ENCODE peak calls at places on chromosomes 6 and 20, in five cellular contexts. Z is ovary; H is naive thymus-derived CD4-positive, alpha-beta T cell; L is prostate gland; A is sigmoid colon. J is an unnamed sample.

GRCh38 chr6:2245954-2246863 is 804 bp upstream of the GMDS start:
- DNase-seq in H (no peak), Z (peak), L (peak), A (peak), J (peak)

GRCh38 chr6:130033999-130034814 is 15.8 kb downstream of the L3MBTL3 start:
- DNase-seq in A (no peak), H (no peak), Z (peak), L (no peak), J (no peak)

GRCh38 chr20:53679597-53680309 is 86.1 kb upstream of the ZNF217 start:
- DNase-seq in A (no peak), Z (no peak), H (no peak), L (no peak), J (no peak)

GRCh38 chr6:128696651-128697391 is 176.4 kb upstream of the PTPRK start:
- DNase-seq in Z (no peak), L (no peak), H (no peak), A (no peak), J (no peak)

GRCh38 chr6:54017877-54018276 is 93.4 kb upstream of the MLIP start:
- DNase-seq in H (no peak), Z (no peak), A (no peak), L (no peak), J (no peak)

GRCh38 chr6:111843347-111844147 is 29.7 kb downstream of the FYN start:
- DNase-seq in A (no peak), Z (no peak), L (no peak), H (peak), J (no peak)

GRCh38 chr6:161832622-161833021 is 558.8 kb upstream of the AGPAT4 start:
- DNase-seq in L (no peak), A (no peak), H (no peak), Z (no peak), J (no peak)

GRCh38 chr6:144252289-144252688 is 32.8 kb upstream of the UTRN start:
- DNase-seq in L (no peak), Z (no peak), A (no peak), H (no peak), J (no peak)

GRCh38 chr20:48142258-48142657 is 357.0 kb upstream of the SULF2 start:
- DNase-seq in L (no peak), Z (no peak), H (no peak), A (peak), J (no peak)

GRCh38 chr6:87336367-87336766 is 7.3 kb upstream of the GJB7 start:
- DNase-seq in Z (no peak), H (no peak), A (no peak), L (no peak), J (no peak)

GRCh38 chr6:149147191-149147590 is 170.3 kb upstream of the TAB2 start:
- DNase-seq in A (no peak), Z (no peak), L (no peak), H (no peak), J (no peak)

GRCh38 chr6:1381397-1382330 is 7.7 kb upstream of the FOXF2 start:
- DNase-seq in A (no peak), L (no peak), Z (no peak), H (peak), J (no peak)

GRCh38 chr6:120735641-120736040 is 598.6 kb downstream of the TBC1D32 start:
- DNase-seq in Z (no peak), H (no peak), L (no peak), A (no peak), J (no peak)

GRCh38 chr6:104325341-104326172 is 534.2 kb downstream of the HACE1 start:
- DNase-seq in H (no peak), L (no peak), Z (no peak), A (no peak), J (no peak)

GRCh38 chr6:83976037-83976755 is 57.4 kb upstream of the MRAP2 start:
- DNase-seq in H (no peak), L (peak), Z (no peak), A (no peak), J (no peak)

GRCh38 chr20:57400821-57401564 is 9.8 kb downstream of the RBM38 start:
- DNase-seq in L (no peak), A (peak), Z (no peak), H (no peak), J (no peak)

GRCh38 chr6:36126553-36127458 is 3.5 kb upstream of the MAPK13 start:
- DNase-seq in L (no peak), A (no peak), Z (no peak), H (no peak), J (no peak)

GRCh38 chr20:50689864-50690263 is 1.5 kb downstream of the RIPOR3 start:
- DNase-seq in L (no peak), Z (peak), H (no peak), A (peak), J (no peak)
- H3K4me3 ChIP-seq in L (no peak), Z (peak), H (no peak), A (peak), J (no peak)

GRCh38 chr6:133646021-133646682 is 242.8 kb upstream of the TCF21 start:
- DNase-seq in H (no peak), Z (no peak), A (no peak), L (no peak), J (no peak)

GRCh38 chr6:133641111-133641510 is 247.8 kb upstream of the TCF21 start:
- DNase-seq in Z (no peak), H (no peak), L (no peak), A (no peak), J (no peak)

GRCh38 chr6:133648576-133648975 is 240.3 kb upstream of the TCF21 start:
- DNase-seq in Z (no peak), L (no peak), H (no peak), A (no peak), J (no peak)

GRCh38 chr6:133644548-133644947 is 244.4 kb upstream of the TCF21 start:
- DNase-seq in L (no peak), H (no peak), A (no peak), Z (no peak), J (no peak)

DNA sequence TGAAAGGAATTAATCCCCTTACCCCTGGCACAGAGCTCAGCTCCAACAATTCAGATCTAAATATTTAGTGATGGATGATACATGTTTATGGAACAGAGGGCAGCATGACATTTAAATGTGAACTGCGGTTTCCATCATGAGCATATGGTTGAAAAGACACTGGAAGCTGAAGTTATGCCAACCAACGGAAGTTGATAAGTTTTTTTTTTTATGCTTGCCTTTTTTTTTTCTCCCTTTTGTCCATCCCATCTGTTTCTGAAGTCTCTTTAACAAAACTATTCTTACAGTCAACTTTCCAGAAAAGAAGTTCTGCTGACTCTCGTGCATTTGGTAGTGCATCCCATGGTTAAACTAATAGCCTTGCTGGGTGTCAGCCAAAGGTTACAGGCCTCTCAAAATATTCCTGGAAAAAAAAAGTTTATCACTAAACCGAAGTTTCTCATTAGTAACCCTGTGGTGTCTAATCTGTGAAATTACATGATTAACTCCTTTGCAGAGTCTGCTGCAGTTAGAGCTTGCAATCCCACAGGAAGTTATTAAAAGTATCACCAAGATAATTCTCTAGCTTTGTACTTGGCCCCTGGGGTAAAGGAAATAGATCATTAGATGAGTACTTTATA is 243.8 kb upstream of the TCF21 start:
- DNase-seq in Z (peak), H (no peak), L (no peak), A (no peak), J (no peak)
- H3K27ac ChIP-seq in Z (no peak), H (no peak), L (no peak), A (peak), J (peak)

DNA sequence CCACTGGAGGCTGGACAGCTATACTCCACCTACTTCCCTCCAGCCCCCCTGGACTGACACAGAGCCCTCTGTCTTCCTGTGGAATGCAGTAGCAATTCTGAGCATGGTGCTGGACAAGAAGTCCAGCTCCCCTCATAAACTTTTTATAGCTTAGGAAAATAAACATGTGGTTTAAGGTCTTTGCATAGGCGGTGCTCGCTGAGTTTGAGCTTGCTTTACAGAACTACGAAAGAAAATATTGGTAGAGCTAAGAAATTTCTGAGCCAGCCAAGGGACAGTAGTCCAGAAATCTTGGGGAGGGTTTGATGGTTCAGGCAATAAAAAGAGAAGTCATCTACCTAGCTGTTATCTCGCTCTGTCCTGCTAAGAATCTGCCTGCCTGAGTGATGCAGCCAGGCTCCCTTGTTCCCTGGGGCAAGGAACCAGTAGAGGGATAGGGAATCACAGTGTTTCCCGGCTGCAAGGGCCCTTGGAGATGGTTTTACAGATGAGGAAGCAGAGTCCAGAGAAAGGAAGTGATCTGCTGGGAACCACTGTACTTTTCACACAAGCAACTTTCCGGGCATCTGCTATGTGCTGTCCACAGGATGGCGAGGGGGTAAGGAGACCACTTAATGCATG is 343.4 kb downstream of the CDC5L start:
- DNase-seq in A (no peak), Z (no peak), L (peak), H (no peak), J (no peak)
- H3K4me3 ChIP-seq in A (no peak), Z (no peak), L (peak), H (no peak), J (no peak)

DNA sequence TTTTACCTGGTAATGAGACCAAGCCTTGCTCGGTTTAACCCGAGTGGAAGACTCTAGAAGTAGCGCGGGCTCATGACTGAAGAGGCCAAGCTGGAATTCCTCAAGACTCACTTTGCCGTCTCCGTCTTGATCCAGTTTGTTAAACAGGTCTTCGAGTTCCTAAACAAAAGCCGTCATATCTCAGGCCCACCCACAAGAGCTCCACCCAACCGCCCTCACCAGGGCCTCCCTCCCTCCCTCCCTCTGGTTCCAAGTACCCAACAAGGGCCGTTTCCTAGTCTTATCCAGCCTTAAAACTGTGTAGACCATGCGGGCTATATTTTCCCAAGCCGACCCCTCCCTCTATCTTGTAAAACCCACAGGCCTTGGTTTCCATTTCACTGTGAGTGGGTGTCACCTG is 81.4 kb downstream of the NINL start:
- DNase-seq in L (no peak), A (no peak), H (no peak), Z (peak), J (no peak)
- H3K27ac ChIP-seq in L (no peak), A (no peak), H (no peak), Z (no peak), J (no peak)

GRCh38 chr20:16916165-16916564 is 168.0 kb downstream of the OTOR start:
- DNase-seq in A (no peak), H (no peak), L (no peak), Z (no peak), J (no peak)
- H3K4me3 ChIP-seq in A (no peak), H (no peak), L (no peak), Z (no peak), J (no peak)

J was measured in RWPE2.